ENCODE peak calls at places on chromosomes 13 and 19, in five cellular contexts. B is HepG2, H is astrocyte, P is heart right ventricle, L is AG10803. W is an unnamed sample.

GRCh38 chr13:51942189-51942588 is 69.1 kb downstream of the ATP7B start:
- DNase-seq in B (no peak), H (no peak), P (no peak), L (no peak), W (no peak)

GRCh38 chr19:18089726-18090125 is 3.0 kb upstream of the IL12RB1 start:
- DNase-seq in B (no peak), H (no peak), P (no peak), L (no peak), W (peak)

GRCh38 chr19:858868-859843 is at the start of gene CFD:
- DNase-seq in B (no peak), H (no peak), P (peak), L (no peak), W (no peak)

GRCh38 chr19:41249707-41250423 is 14.3 kb upstream of the HNRNPUL1 start:
- DNase-seq in B (no peak), H (no peak), P (no peak), L (no peak), W (no peak)

GRCh38 chr19:55694656-55695491 is 19.8 kb downstream of the EPN1 start:
- DNase-seq in B (no peak), H (no peak), P (no peak), L (no peak), W (no peak)

GRCh38 chr19:33075519-33075918 is 5.5 kb upstream of the GPATCH1 start:
- DNase-seq in B (no peak), H (no peak), P (no peak), L (no peak), W (no peak)

GRCh38 chr19:41352609-41353465 is 885 bp downstream of the TGFB1 start:
- DNase-seq in B (peak), H (no peak), P (peak), L (peak), W (no peak)

GRCh38 chr19:49592486-49593232 is 1.7 kb downstream of the PRR12 start:
- DNase-seq in B (no peak), H (no peak), P (no peak), L (no peak), W (no peak)

GRCh38 chr13:30908416-30908980 is 2.4 kb downstream of the MEDAG start:
- DNase-seq in B (no peak), H (peak), P (peak), L (peak), W (no peak)

GRCh38 chr13:59442946-59443345 is 720.8 kb downstream of the DIAPH3 start:
- DNase-seq in B (no peak), H (no peak), P (no peak), L (no peak), W (no peak)

GRCh38 chr13:32941368-32941767 is 74.9 kb upstream of the KL start:
- DNase-seq in B (no peak), H (no peak), P (no peak), L (no peak), W (no peak)

GRCh38 chr19:13031917-13032623 is 36.8 kb downstream of the NFIX start:
- DNase-seq in B (peak), H (peak), P (no peak), L (peak), W (no peak)

GRCh38 chr19:32404213-32404938 is 1.2 kb upstream of the DPY19L3 start:
- DNase-seq in B (peak), H (no peak), P (no peak), L (no peak), W (no peak)

GRCh38 chr19:31351212-31352193 is 2.3 kb upstream of the TSHZ3 start:
- DNase-seq in B (no peak), H (peak), P (peak), L (peak), W (no peak)

GRCh38 chr19:51572908-51573307 is 1.8 kb downstream of the ZNF175 start:
- DNase-seq in B (no peak), H (peak), P (no peak), L (peak), W (no peak)

GRCh38 chr19:2567580-2567979 is 91.7 kb downstream of the GADD45B start:
- DNase-seq in B (no peak), H (no peak), P (peak), L (no peak), W (no peak)

GRCh38 chr13:47545206-47545605 is 455.9 kb downstream of the SUCLA2 start:
- DNase-seq in B (no peak), H (no peak), P (no peak), L (peak), W (no peak)

GRCh38 chr13:106532111-106532929 is 3.1 kb downstream of the EFNB2 start:
- DNase-seq in B (no peak), H (peak), P (no peak), L (no peak), W (no peak)